ENCODE peak calls at places on chromosomes 5 and 9, in eight cellular contexts. J, A, I, H, B, V, P and U are unnamed samples.

GRCh38 chr5:66694036-66694435 is 97.8 kb downstream of the MAST4 start:
- DNase-seq in I (no peak), P (no peak), V (no peak), H (peak; percentile 12), B (no peak), J (no peak), A (no peak), U (no peak)

GRCh38 chr9:23587903-23588302 is 238.1 kb downstream of the ELAVL2 start:
- DNase-seq in V (no peak), J (no peak), P (no peak), H (no peak), I (no peak), A (no peak), B (peak; percentile 73), U (no peak)

GRCh38 chr5:122421379-122422081 is 109.5 kb downstream of the SNCAIP start:
- DNase-seq in A (no peak), V (no peak), H (no peak), J (no peak), I (no peak), P (no peak), B (no peak), U (no peak)

GRCh38 chr5:42005561-42006153 is 80.6 kb downstream of the FBXO4 start:
- DNase-seq in H (peak; percentile 43), A (no peak), P (no peak), I (no peak), J (no peak), B (no peak), V (peak; percentile 49), U (no peak)

GRCh38 chr9:111298111-111298510 is 31.9 kb downstream of the OR2K2 start:
- DNase-seq in H (no peak), I (no peak), V (no peak), P (no peak), A (no peak), B (no peak), J (no peak), U (no peak)

GRCh38 chr9:72863456-72864094 is 89.3 kb downstream of the ALDH1A1 start:
- DNase-seq in H (no peak), J (no peak), A (no peak), P (no peak), V (no peak), B (no peak), I (no peak), U (no peak)

GRCh38 chr5:169641253-169641652 is 4.2 kb downstream of the DOCK2 start:
- DNase-seq in H (peak; percentile 31), V (no peak), I (peak; percentile 52), A (peak; percentile 20), P (no peak), J (no peak), B (peak; percentile 62), U (no peak)

GRCh38 chr5:80248378-80248777 is 7.5 kb downstream of the SERINC5 start:
- DNase-seq in H (no peak), V (no peak), A (no peak), J (no peak), B (no peak), P (no peak), I (no peak), U (no peak)

GRCh38 chr5:35239476-35239875 is 9.2 kb upstream of the PRLR start:
- DNase-seq in A (no peak), I (no peak), H (no peak), P (no peak), V (no peak), J (no peak), B (no peak), U (no peak)

GRCh38 chr9:656918-657583 is 184.4 kb upstream of the DMRT1 start:
- DNase-seq in V (no peak), H (no peak), J (no peak), P (no peak), A (peak; percentile 66), I (no peak), B (no peak), U (no peak)

GRCh38 chr5:125227333-125228075 is 481.1 kb upstream of the ZNF608 start:
- DNase-seq in V (peak; percentile 34), B (peak; percentile 79), J (no peak), A (no peak), H (peak; percentile 42), P (no peak), I (no peak), U (peak; percentile 41)

GRCh38 chr9:137676998-137677397 is 58.2 kb downstream of the EHMT1 start:
- DNase-seq in A (no peak), I (no peak), P (no peak), H (no peak), B (no peak), V (no peak), J (peak; percentile 27), U (no peak)

GRCh38 chr5:38551020-38552017 is 5.1 kb downstream of the LIFR start:
- DNase-seq in V (peak; percentile 75), J (no peak), P (no peak), H (peak; percentile 75), I (no peak), A (no peak), B (peak; percentile 61), U (peak; percentile 27)

GRCh38 chr5:149060325-149060724 is 2.5 kb downstream of the SH3TC2 start:
- DNase-seq in H (peak; percentile 63), B (no peak), A (no peak), P (no peak), V (no peak), J (peak; percentile 67), I (no peak), U (no peak)

GRCh38 chr9:113999256-114000062 is 78.6 kb downstream of the AMBP start:
- DNase-seq in I (peak; percentile 36), V (no peak), A (no peak), B (no peak), J (peak; percentile 32), P (peak; percentile 42), H (no peak), U (no peak)

GRCh38 chr9:100884518-100884917 is 144.0 kb upstream of the PLPPR1 start:
- DNase-seq in P (no peak), A (no peak), V (no peak), H (no peak), I (no peak), B (no peak), J (no peak), U (no peak)

GRCh38 chr9:110217656-110218099 is 9.7 kb upstream of the C9orf152 start:
- DNase-seq in H (peak; percentile 74), V (peak; percentile 70), J (no peak), B (no peak), A (no peak), P (peak; percentile 14), I (no peak), U (no peak)

GRCh38 chr5:94072116-94072515 is 330.7 kb upstream of the POU5F2 start:
- DNase-seq in A (no peak), H (peak; percentile 27), B (no peak), I (no peak), J (no peak), V (peak; percentile 50), P (no peak), U (no peak)

GRCh38 chr9:136013524-136014034 is 52.4 kb upstream of the UBAC1 start:
- DNase-seq in I (no peak), P (no peak), A (no peak), B (peak; percentile 36), H (no peak), J (no peak), V (no peak), U (peak; percentile 10)

GRCh38 chr9:88589656-88590055 is 54.7 kb downstream of the NXNL2 start:
- DNase-seq in I (no peak), H (no peak), P (no peak), A (no peak), V (no peak), J (no peak), B (no peak), U (no peak)

GRCh38 chr9:88587182-88587581 is 52.2 kb downstream of the NXNL2 start:
- DNase-seq in B (no peak), A (no peak), H (peak; percentile 26), P (no peak), I (no peak), J (peak; percentile 63), V (no peak), U (no peak)

GRCh38 chr9:88593537-88594185 is 58.7 kb downstream of the NXNL2 start:
- DNase-seq in A (no peak), B (no peak), P (peak; percentile 59), I (no peak), V (peak; percentile 83), J (peak; percentile 66), H (peak; percentile 84), U (peak; percentile 40)

GRCh38 chr9:88587885-88588628 is 53.1 kb downstream of the NXNL2 start:
- DNase-seq in A (no peak), B (no peak), P (no peak), J (no peak), H (no peak), V (no peak), I (no peak), U (no peak)

GRCh38 chr9:88590558-88591146 is 55.7 kb downstream of the NXNL2 start:
- DNase-seq in B (peak; percentile 85), H (no peak), J (no peak), I (no peak), V (no peak), A (no peak), P (no peak), U (no peak)
- TF ChIP-seq CTCF in B (peak; percentile 68), H (no peak), J (no peak), I (no peak), V (no peak), A (peak; percentile 52), P (no peak), U (no peak)

DNA sequence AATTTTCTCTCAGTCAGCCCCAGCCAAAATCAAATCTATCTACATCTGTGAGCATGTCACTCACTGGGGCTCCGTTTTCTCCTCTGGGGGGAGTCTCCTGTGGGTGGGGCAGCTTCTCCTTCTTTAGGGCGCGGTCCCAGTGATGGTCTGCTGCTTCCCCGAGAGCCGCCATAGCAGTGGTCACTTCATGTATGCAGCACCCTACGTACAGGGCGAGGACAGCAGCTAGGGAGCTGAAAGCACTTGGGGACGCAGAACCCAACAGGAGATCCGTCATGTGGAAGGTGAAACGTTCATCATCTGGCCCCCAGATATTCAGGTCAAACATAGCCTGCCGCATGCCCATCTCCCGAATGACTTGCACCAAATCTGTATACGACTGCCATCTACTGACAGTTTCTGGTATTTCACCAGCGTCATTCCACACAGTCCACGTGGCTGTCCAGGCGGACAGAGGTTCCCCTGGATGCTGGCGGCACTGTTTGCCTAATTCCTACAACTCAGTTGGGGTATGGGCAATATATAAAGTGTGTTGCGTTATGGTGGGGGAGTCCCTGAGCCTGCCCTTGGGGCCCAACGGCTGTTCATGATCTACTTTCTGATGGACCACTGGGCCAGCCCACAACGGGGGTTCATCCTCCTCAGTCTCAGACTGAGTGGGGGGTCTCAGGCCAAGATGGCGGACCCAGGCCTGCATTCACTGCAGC is 795.0 kb downstream of the EFNA5 start:
- DNase-seq in I (no peak), B (peak; percentile 91), V (no peak), A (no peak), H (peak; percentile 16), J (no peak), P (no peak), U (peak; percentile 28)
- TF ChIP-seq CTCF in I (no peak), B (peak; percentile 75), V (peak; percentile 55), A (peak; percentile 60), H (peak; percentile 62), J (peak; percentile 13), P (no peak), U (peak; percentile 39)

GRCh38 chr5:68272289-68272688 is 56.7 kb downstream of the PIK3R1 start:
- DNase-seq in A (no peak), J (no peak), H (peak; percentile 46), P (no peak), V (peak; percentile 43), I (no peak), B (no peak), U (no peak)
- TF ChIP-seq CTCF in A (peak; percentile 63), J (peak; percentile 34), H (peak; percentile 29), P (no peak), V (no peak), I (peak; percentile 66), B (peak; percentile 60), U (peak; percentile 48)

GRCh38 chr9:93826209-93826608 is 128.9 kb downstream of the BARX1 start:
- DNase-seq in V (no peak), H (no peak), B (peak; percentile 88), A (no peak), I (no peak), P (no peak), J (peak; percentile 36), U (no peak)
- TF ChIP-seq CTCF in V (no peak), H (peak; percentile 30), B (peak; percentile 88), A (peak; percentile 58), I (peak; percentile 25), P (no peak), J (peak; percentile 24), U (peak; percentile 62)